ENCODE peak calls at places on chromosome 15, in nine cellular contexts. S, V, W, T, Y, G, R, O and M are unnamed samples.

GRCh38 chr15:101250331-101250730 is 1.5 kb downstream of the CHSY1 start:
- DNase-seq in S (no peak), V (no peak), W (no peak), T (peak; percentile 70), Y (no peak), G (no peak), R (peak; percentile 92), O (no peak), M (peak; percentile 82)

GRCh38 chr15:51759557-51760070 is 8.2 kb downstream of the TMOD2 start:
- DNase-seq in S (peak; percentile 43), V (no peak), W (no peak), T (peak; percentile 77), Y (peak; percentile 48), G (no peak), R (peak; percentile 97), O (no peak), M (peak; percentile 95)

GRCh38 chr15:35047996-35048395 is 37.1 kb downstream of the NANOGP8 start:
- DNase-seq in S (no peak), V (no peak), W (no peak), T (no peak), Y (no peak), G (no peak), R (no peak), O (no peak), M (no peak)

GRCh38 chr15:48939686-48940085 is 24.0 kb downstream of the SHC4 start:
- DNase-seq in S (no peak), V (no peak), W (no peak), T (peak; percentile 90), Y (no peak), G (no peak), R (peak; percentile 99), O (no peak), M (peak; percentile 93)

GRCh38 chr15:77455696-77456293 is 35.1 kb downstream of the HMG20A start:
- DNase-seq in S (no peak), V (no peak), W (no peak), T (peak; percentile 46), Y (no peak), G (no peak), R (peak; percentile 94), O (no peak), M (peak; percentile 91)

GRCh38 chr15:78374436-78375393 is 34.6 kb downstream of the CRABP1 start:
- DNase-seq in S (no peak), V (no peak), W (no peak), T (peak; percentile 85), Y (peak; percentile 49), G (no peak), R (no peak), O (no peak), M (no peak)

GRCh38 chr15:66901336-66902100 is 163.9 kb upstream of the SMAD3 start:
- DNase-seq in S (no peak), V (no peak), W (no peak), T (no peak), Y (no peak), G (no peak), R (peak; percentile 46), O (no peak), M (no peak)

GRCh38 chr15:50055333-50056278 is 63.4 kb downstream of the ATP8B4 start:
- DNase-seq in S (no peak), V (no peak), W (no peak), T (peak; percentile 4), Y (no peak), G (no peak), R (peak; percentile 99), O (no peak), M (peak; percentile 79)

GRCh38 chr15:55552926-55553325 is 35.2 kb downstream of the PYGO1 start:
- DNase-seq in S (no peak), V (no peak), W (no peak), T (no peak), Y (peak; percentile 38), G (no peak), R (peak; percentile 53), O (peak; percentile 12), M (peak; percentile 8)

GRCh38 chr15:32986147-32986546 is 208.4 kb downstream of the FMN1 start:
- DNase-seq in S (no peak), V (no peak), W (no peak), T (no peak), Y (no peak), G (no peak), R (no peak), O (no peak), M (no peak)

GRCh38 chr15:74318376-74319137 is 48.9 kb downstream of the CYP11A1 start:
- DNase-seq in S (no peak), V (no peak), W (no peak), T (no peak), Y (no peak), G (no peak), R (no peak), O (no peak), M (no peak)

GRCh38 chr15:89971592-89971997 is 29.5 kb upstream of the ZNF710 start:
- DNase-seq in S (peak; percentile 23), V (peak; percentile 73), W (peak; percentile 80), T (peak; percentile 76), Y (peak; percentile 91), G (peak; percentile 27), R (peak; percentile 62), O (peak; percentile 72), M (peak; percentile 18)

GRCh38 chr15:71011503-71012155 is 103.6 kb upstream of the THSD4 start:
- DNase-seq in S (no peak), V (no peak), W (peak; percentile 6), T (peak; percentile 60), Y (no peak), G (no peak), R (peak; percentile 80), O (no peak), M (peak; percentile 58)

GRCh38 chr15:88256261-88257230 is at the start of gene NTRK3:
- DNase-seq in S (peak; percentile 65), V (no peak), W (peak; percentile 72), T (no peak), Y (peak; percentile 64), G (no peak), R (no peak), O (peak; percentile 56), M (peak; percentile 36)
- TF ChIP-seq CTCF in S (no peak), V (no peak), W (peak; percentile 17), T (no peak), Y (peak; percentile 12), G (no peak), R (no peak), O (no peak), M (no peak)

DNA sequence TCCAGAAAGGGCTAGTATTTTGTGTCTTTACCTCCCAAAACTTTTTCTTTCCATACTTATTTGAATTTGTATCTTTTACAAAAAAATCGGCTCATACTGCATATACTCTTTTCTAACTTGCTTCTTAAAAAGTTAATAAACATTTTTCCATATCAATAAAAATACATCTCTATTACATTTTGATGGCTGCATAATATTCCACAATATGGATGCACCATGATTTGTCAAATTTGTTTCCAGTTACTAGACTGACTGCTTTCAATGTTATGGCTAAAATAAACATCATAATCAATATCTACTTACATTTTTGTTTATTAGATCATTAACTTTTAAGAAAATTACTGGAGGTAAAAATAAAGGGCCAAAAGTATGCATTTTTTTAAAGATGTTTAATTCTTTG is 121.7 kb downstream of the MEIS2 start:
- DNase-seq in S (no peak), V (no peak), W (no peak), T (no peak), Y (no peak), G (no peak), R (no peak), O (no peak), M (no peak)
- TF ChIP-seq CTCF in S (no peak), V (no peak), W (no peak), T (no peak), Y (no peak), G (no peak), R (no peak), O (no peak), M (no peak)

DNA sequence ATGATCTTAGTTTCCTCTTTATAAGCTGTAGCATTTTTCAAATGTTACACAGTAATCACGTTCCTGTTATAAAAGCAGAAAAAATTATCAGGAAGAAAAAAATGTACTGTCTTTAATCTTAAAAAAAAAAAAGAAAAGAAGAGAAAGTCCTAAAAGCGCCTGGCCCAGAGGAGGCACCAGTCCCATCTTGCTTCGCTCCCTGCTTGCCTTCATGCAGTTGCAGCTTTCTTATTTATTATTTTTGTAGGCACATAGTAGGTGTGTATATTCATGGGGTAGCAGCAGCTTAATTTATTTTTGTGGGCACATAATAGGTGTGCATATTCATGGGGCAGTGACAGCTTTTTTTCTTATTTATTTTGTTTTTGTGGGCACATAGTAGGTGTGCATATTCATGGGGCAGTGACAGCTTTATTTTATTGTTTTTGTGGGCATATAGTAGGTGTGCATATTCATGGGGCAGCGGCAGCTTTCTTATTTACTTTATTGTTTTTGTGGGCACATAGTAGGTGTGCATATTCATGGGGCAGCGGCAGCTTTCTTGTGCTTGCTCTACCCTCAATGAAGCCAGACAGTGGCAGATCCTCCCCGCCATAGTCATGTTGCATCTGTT is 5.5 kb upstream of the EHD4 start:
- DNase-seq in S (no peak), V (no peak), W (no peak), T (no peak), Y (no peak), G (no peak), R (no peak), O (no peak), M (no peak)
- TF ChIP-seq CTCF in S (no peak), V (no peak), W (no peak), T (no peak), Y (no peak), G (no peak), R (no peak), O (no peak), M (no peak)

DNA sequence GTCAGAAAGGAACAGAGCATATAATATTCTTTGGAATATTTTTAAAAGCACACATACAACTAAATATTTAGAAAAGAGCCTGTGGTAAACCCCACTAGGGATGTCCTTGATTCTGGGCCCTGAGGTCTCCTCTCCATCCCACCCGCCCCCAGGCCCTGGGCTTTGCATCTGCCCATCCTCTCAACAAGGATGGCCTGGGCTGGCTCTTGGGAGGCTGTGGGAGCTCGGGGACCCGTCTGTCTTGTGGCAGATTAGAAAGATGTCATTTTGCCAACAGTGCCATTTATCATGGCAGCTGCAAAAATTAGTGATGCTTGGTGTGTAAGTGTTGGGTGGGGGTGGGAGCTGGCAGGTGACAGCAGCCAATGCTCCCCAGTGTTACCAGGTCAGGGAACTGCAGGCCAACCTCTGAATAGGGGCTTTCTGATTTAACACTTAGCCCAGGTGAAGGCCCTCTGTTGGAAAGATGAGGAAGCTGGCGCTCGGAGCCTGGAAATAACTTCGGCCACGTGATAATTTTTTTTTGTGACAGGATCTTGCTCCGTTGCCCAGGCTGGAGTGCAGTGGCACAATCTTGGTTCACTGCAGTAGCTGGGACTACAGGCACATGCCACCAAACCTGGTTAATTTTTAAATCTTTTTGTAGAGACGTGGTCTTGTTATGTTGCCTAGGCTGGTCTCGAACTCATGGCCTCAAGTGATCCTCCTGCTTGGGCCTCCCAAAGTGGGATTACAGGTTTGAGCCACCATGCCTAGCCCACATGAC is 16.8 kb upstream of the CSPG4 start:
- DNase-seq in S (no peak), V (no peak), W (no peak), T (no peak), Y (no peak), G (no peak), R (no peak), O (no peak), M (no peak)
- TF ChIP-seq CTCF in S (no peak), V (no peak), W (no peak), T (no peak), Y (no peak), G (no peak), R (no peak), O (no peak), M (no peak)

GRCh38 chr15:56811586-56811985 is 78.3 kb upstream of the ZNF280D start:
- DNase-seq in S (no peak), V (no peak), W (no peak), T (no peak), Y (no peak), G (no peak), R (no peak), O (no peak), M (no peak)
- TF ChIP-seq CTCF in S (no peak), V (no peak), W (no peak), T (no peak), Y (no peak), G (no peak), R (no peak), O (no peak), M (no peak)